ENCODE peak calls at places on chromosomes 16 and 17, in seven cellular contexts. Y is H1, D is GM23338, F is esophagus muscularis mucosa, Z is K562, B is HL-60, S is suprapubic skin. X is an unnamed sample.

GRCh38 chr17:60392845-60393702 is 1.1 kb upstream of the USP32 start:
- DNase-seq in S (peak), Z (no peak), B (peak), Y (no peak), F (no peak), D (peak), X (peak)

GRCh38 chr17:81578561-81579225 is 26.5 kb upstream of the FAAP100 start:
- DNase-seq in B (peak), Y (no peak), F (no peak), S (no peak), Z (peak), D (no peak), X (no peak)

GRCh38 chr17:36812762-36813161 is 124.5 kb upstream of the LHX1 start:
- DNase-seq in Y (no peak), S (no peak), B (no peak), F (no peak), Z (no peak), D (peak), X (no peak)

GRCh38 chr16:27736431-27736830 is 186.5 kb downstream of the KATNIP start:
- DNase-seq in F (no peak), Y (no peak), D (no peak), B (no peak), Z (no peak), S (no peak), X (no peak)

GRCh38 chr17:40560592-40561293 is 4.5 kb downstream of the CCR7 start:
- DNase-seq in Y (no peak), B (peak), S (peak), F (peak), Z (peak), D (no peak), X (no peak)

GRCh38 chr16:16189842-16190241 is 33.5 kb downstream of the ABCC6 start:
- DNase-seq in Z (peak), D (no peak), Y (no peak), S (no peak), F (no peak), B (no peak), X (no peak)

GRCh38 chr16:23466162-23466885 is 13.3 kb upstream of the COG7 start:
- DNase-seq in Z (no peak), B (no peak), Y (no peak), F (no peak), D (no peak), S (no peak), X (no peak)

GRCh38 chr17:68399638-68400403 is 57.5 kb downstream of the WIPI1 start:
- DNase-seq in B (no peak), F (peak), Z (no peak), D (no peak), S (peak), Y (peak), X (peak)

GRCh38 chr16:21265104-21265825 is 12.8 kb downstream of the CRYM start:
- DNase-seq in F (peak), Y (no peak), B (no peak), D (no peak), Z (no peak), S (no peak), X (no peak)

GRCh38 chr17:77327181-77327565 is 186.4 kb downstream of the SEC14L1 start:
- DNase-seq in Y (no peak), D (no peak), Z (no peak), B (no peak), S (peak), F (no peak), X (peak)

GRCh38 chr17:9811537-9811936 is 10.3 kb downstream of the GSG1L2 start:
- DNase-seq in Y (no peak), Z (no peak), D (no peak), S (no peak), B (no peak), F (no peak), X (no peak)

GRCh38 chr17:1109606-1110523 is 69.9 kb downstream of the ABR start:
- DNase-seq in D (peak), B (no peak), S (peak), F (no peak), Y (peak), Z (no peak), X (no peak)

GRCh38 chr17:83100220-83100852 is 20.9 kb downstream of the METRNL start:
- DNase-seq in F (no peak), Y (no peak), S (no peak), D (no peak), B (no peak), Z (no peak), X (no peak)

GRCh38 chr17:48356866-48357265 is 73.1 kb downstream of the SKAP1 start:
- DNase-seq in Y (no peak), S (no peak), F (no peak), D (no peak), B (no peak), Z (no peak), X (no peak)

GRCh38 chr17:412211-413015 is 59.8 kb upstream of the RPH3AL start:
- DNase-seq in F (no peak), Y (peak), S (no peak), D (peak), B (peak), Z (peak), X (no peak)

GRCh38 chr16:30866031-30866430 is 27.8 kb downstream of the BCL7C start:
- DNase-seq in S (no peak), Y (no peak), Z (no peak), D (no peak), B (no peak), F (no peak), X (no peak)

GRCh38 chr17:1058423-1059130 is 61.6 kb downstream of the TIMM22 start:
- DNase-seq in F (no peak), B (peak), Y (peak), D (peak), S (no peak), Z (peak), X (no peak)

GRCh38 chr17:17511293-17511741 is 15.1 kb upstream of the RASD1 start:
- DNase-seq in Y (no peak), Z (no peak), D (no peak), B (peak), S (no peak), F (no peak), X (no peak)

GRCh38 chr17:45302649-45303173 is 14.1 kb downstream of the MAP3K14 start:
- DNase-seq in D (peak), Y (no peak), B (no peak), F (no peak), Z (no peak), S (no peak), X (no peak)

GRCh38 chr16:88013766-88014165 is 62.5 kb downstream of the BANP start:
- DNase-seq in S (peak), Y (no peak), Z (no peak), F (no peak), D (no peak), B (no peak), X (no peak)

GRCh38 chr17:30812218-30813177 is 12.0 kb downstream of the CRLF3 start:
- DNase-seq in B (no peak), Z (no peak), F (no peak), Y (no peak), S (no peak), D (no peak), X (no peak)

GRCh38 chr17:61422116-61422799 is 22.6 kb downstream of the TBX2 start:
- DNase-seq in S (no peak), F (peak), Y (no peak), B (no peak), D (no peak), Z (peak), X (no peak)

GRCh38 chr17:8781784-8782575 is 17.2 kb downstream of the MFSD6L start:
- DNase-seq in Y (peak), Z (no peak), S (no peak), F (no peak), B (no peak), D (peak), X (no peak)

GRCh38 chr17:82019905-82020873 is 2.5 kb downstream of the CENPX start:
- DNase-seq in B (peak), D (peak), Z (peak), Y (peak), F (no peak), S (no peak), X (no peak)

GRCh38 chr16:64711026-64711425 is 410.8 kb downstream of the CDH11 start:
- DNase-seq in Y (no peak), D (no peak), S (no peak), F (no peak), B (no peak), Z (no peak), X (no peak)

GRCh38 chr17:66915204-66915611 is 49.3 kb upstream of the CACNG4 start:
- DNase-seq in S (no peak), B (no peak), F (no peak), Z (no peak), Y (no peak), D (peak), X (no peak)

GRCh38 chr16:29694384-29695195 is 15.6 kb downstream of the QPRT start:
- DNase-seq in Y (no peak), Z (no peak), D (no peak), F (no peak), B (no peak), S (no peak), X (no peak)

GRCh38 chr16:28304214-28304613 is 11.9 kb downstream of the SBK1 start:
- DNase-seq in S (no peak), D (peak), F (no peak), Y (peak), B (no peak), Z (peak), X (no peak)

GRCh38 chr17:50048146-50048720 is 7.7 kb upstream of the ITGA3 start:
- DNase-seq in S (no peak), D (no peak), Z (no peak), F (no peak), Y (no peak), B (no peak), X (no peak)

GRCh38 chr17:29569245-29569950 is 897 bp downstream of the TP53I13 start:
- DNase-seq in B (no peak), F (no peak), S (peak), D (no peak), Y (no peak), Z (no peak), X (peak)

DNA sequence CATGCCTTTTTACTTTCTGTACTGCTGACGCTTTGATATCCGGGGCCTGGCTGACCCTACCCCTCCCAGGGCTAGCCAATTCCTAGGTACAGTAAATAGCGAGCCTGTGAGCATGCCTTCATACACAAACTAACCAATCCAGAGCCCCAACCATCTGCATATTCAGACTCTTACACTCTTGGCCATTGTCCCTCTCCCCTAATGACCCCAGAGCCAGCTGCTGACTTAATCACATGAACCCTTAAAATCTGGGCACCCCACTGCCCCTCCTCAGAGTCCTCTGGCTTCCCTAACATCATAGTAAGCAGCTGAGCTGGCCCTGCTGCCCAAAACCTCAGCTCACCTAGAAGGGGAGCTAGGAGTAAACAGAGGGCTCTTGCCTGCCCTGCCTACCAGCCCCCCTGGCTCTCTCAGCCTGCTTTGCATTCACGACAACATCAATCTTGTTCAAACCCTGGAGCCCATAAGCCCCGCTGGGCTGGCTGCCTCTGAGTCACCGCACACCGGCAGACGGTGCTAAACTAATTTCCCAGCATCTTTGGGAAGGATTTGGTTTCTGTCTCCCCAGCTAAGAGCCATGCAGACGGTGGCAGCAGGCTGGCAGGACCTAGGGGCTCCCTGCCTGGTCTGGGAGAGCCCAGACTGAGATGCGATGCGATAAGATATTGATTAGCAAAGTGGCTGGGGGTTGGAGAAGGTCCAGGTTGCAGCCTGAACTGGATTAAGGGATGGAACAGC is 63.2 kb downstream of the CLEC19A start:
- DNase-seq in Z (no peak), D (peak), F (no peak), B (no peak), S (no peak), Y (peak), X (no peak)
- H3K4me3 ChIP-seq in Z (no peak), D (peak), F (no peak), B (no peak), S (no peak), Y (peak), X (no peak)

GRCh38 chr17:42783062-42783777 is 2.8 kb downstream of the WNK4 start:
- DNase-seq in S (no peak), F (no peak), Y (no peak), Z (no peak), B (no peak), D (no peak), X (no peak)
- TF ChIP-seq POLR2AphosphoS5 in S (no peak), F (no peak), Y (no peak), Z (no peak), B (no peak), D (no peak), X (no peak)

DNA sequence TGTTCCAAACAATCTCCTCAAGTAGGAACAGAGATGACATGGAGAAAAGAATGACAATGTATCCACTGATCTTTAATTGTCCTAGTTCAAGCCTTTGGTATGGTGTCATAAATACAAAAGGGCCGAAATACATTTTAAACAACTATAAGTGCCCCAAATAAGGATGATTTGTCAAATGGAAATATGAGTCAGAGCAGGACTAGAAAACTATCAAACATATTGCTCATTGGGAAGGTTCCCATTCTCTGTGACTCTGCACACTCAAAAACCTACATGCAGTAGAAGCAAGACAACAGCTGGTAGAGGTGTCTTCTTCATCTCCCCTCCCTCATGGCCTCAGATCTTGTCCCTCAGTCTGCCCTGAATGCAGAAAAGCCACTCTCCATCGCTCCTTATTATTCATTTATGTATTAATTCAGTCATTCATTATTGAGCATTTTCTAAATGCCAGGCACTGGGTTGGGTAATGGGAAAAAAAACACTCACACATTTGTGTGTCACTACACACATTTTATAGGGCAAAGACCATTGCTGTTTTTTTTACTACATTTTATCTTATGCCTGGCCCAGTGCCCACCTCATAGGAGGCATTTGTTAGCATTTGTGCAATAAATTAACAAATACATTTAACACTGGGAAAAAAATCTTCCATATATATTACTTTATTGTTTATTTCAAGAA is 10.1 kb downstream of the CA10 start:
- DNase-seq in Y (no peak), Z (no peak), D (no peak), F (no peak), B (no peak), S (no peak), X (no peak)
- H3K4me3 ChIP-seq in Y (no peak), Z (no peak), D (no peak), F (no peak), B (no peak), S (no peak), X (no peak)

DNA sequence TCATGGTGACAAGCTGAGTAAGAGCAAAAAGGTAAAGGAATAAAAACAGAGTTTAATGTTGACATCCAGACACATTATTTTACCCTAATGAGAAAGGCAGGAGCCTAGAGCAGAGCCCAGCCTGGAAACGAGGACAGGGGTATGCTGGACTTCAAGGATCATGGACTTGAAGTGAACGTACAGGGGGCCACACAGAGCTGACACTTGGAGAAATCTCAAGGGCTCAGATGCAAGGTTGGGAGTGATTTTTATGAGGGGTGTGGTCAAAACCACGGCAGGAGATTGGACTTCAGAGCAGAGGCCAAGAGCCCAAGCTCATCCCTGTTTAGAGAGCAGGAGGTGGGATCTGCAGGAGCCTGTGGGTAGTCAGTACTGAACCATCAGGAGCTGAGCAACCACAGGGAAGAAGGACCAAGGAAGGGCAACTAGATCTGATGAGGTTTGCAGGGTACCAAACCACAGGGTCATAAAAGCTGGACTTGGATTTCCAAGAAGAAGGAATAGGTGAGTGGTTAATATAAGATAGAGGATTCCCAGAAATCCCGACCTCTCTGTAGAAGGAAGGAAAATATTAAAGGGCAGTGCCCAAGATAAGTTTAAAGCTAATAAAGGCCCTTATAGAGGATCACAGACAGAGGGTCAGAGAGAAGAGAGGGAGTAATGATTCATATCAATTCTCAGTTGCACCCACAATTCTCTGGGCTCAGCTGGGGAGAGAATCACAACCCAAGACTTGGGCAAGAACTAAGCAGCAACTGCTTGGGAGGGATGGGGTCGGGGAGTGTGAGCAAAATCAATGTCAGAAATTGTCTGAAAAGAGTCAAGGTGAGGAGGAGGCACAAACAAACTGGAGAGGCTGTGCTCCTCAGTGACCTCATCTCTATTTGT is 331.7 kb downstream of the SOX9 start:
- DNase-seq in S (no peak), Y (no peak), B (no peak), D (no peak), F (no peak), Z (no peak), X (no peak)
- TF ChIP-seq POLR2AphosphoS5 in S (no peak), Y (no peak), B (no peak), D (no peak), F (no peak), Z (no peak), X (no peak)

X was measured in sigmoid colon.